ENCODE peak calls at places on chromosome 21, in four cellular contexts. Q, Z, B and J are unnamed samples.
A peak's percentile ranks its signal among the peaks of the same experiment; 100 is the strongest.

GRCh38 chr21:36747815-36748381 is 49.0 kb downstream of the SIM2 start:
- DNase-seq in Q (peak; percentile 60), Z (peak; percentile 54), B (peak; percentile 73), J (no peak)

GRCh38 chr21:45220106-45220505 is 67.6 kb downstream of the POFUT2 start:
- DNase-seq in Q (no peak), Z (no peak), B (no peak), J (no peak)

GRCh38 chr21:42991992-42992740 is 17.8 kb downstream of the PKNOX1 start:
- DNase-seq in Q (no peak), Z (no peak), B (no peak), J (peak; percentile 24)

GRCh38 chr21:16395285-16395684 is 665.5 kb downstream of the USP25 start:
- DNase-seq in Q (no peak), Z (no peak), B (no peak), J (no peak)

GRCh38 chr21:44722701-44723100 is 11.3 kb upstream of the TSPEAR start:
- DNase-seq in Q (no peak), Z (no peak), B (no peak), J (no peak)

GRCh38 chr21:44259082-44259705 is 2.5 kb downstream of the DNMT3L start:
- DNase-seq in Q (no peak), Z (no peak), B (no peak), J (no peak)

GRCh38 chr21:15749868-15750174 is 20.0 kb downstream of the USP25 start:
- DNase-seq in Q (peak; percentile 59), Z (no peak), B (no peak), J (no peak)

GRCh38 chr21:36643374-36644250 is 55.3 kb upstream of the SIM2 start:
- DNase-seq in Q (no peak), Z (no peak), B (no peak), J (no peak)

GRCh38 chr21:32371913-32372314 is 20.9 kb downstream of the URB1 start:
- DNase-seq in Q (peak; percentile 85), Z (no peak), B (no peak), J (no peak)

GRCh38 chr21:42193131-42193671 is 25.7 kb upstream of the ABCG1 start:
- DNase-seq in Q (peak; percentile 68), Z (no peak), B (no peak), J (no peak)

GRCh38 chr21:37402251-37402867 is 35.8 kb downstream of the DYRK1A start:
- DNase-seq in Q (no peak), Z (no peak), B (no peak), J (no peak)

GRCh38 chr21:45409466-45410150 is 4.6 kb downstream of the COL18A1 start:
- DNase-seq in Q (no peak), Z (no peak), B (no peak), J (peak; percentile 39)

GRCh38 chr21:46189213-46189958 is 5.1 kb upstream of the SPATC1L start:
- DNase-seq in Q (peak; percentile 44), Z (no peak), B (no peak), J (peak; percentile 61)

GRCh38 chr21:16587671-16588379 is 858.0 kb downstream of the USP25 start:
- DNase-seq in Q (peak; percentile 81), Z (no peak), B (no peak), J (peak; percentile 62)

GRCh38 chr21:14591882-14592281 is 45.8 kb upstream of the SAMSN1 start:
- DNase-seq in Q (no peak), Z (no peak), B (no peak), J (peak; percentile 29)

GRCh38 chr21:42079008-42079938 is 8.2 kb downstream of the UMODL1 start:
- DNase-seq in Q (no peak), Z (no peak), B (no peak), J (no peak)

GRCh38 chr21:46437096-46437498 is 21.6 kb upstream of the DIP2A start:
- DNase-seq in Q (no peak), Z (no peak), B (no peak), J (no peak)

GRCh38 chr21:26534517-26534916 is 38.6 kb downstream of the CYYR1 start:
- DNase-seq in Q (no peak), Z (no peak), B (no peak), J (no peak)